ENCODE peak calls at places on chromosomes 13 and 19, in eight cellular contexts. One of them, this sample, is unnamed.

GRCh38 chr13:23570931-23571330 is 719 bp downstream of the TNFRSF19 start:
- DNase-seq in IMR-90: peak
- DNase-seq in WTC11: no peak
- DNase-seq in mucosa of descending colon: no peak
- DNase-seq in neural progenitor cell: no peak
- DNase-seq in H9: no peak
- DNase-seq in lung: no peak
- DNase-seq in cardiac muscle cell: peak
- DNase-seq in this sample: no peak

GRCh38 chr13:29384466-29384865 is 211.0 kb downstream of the SLC7A1 start:
- DNase-seq in IMR-90: no peak
- DNase-seq in WTC11: no peak
- DNase-seq in mucosa of descending colon: no peak
- DNase-seq in neural progenitor cell: no peak
- DNase-seq in H9: no peak
- DNase-seq in lung: no peak
- DNase-seq in cardiac muscle cell: no peak
- DNase-seq in this sample: no peak

GRCh38 chr19:39401549-39402416 is 4.9 kb upstream of the ZFP36 start:
- DNase-seq in IMR-90: peak
- DNase-seq in WTC11: no peak
- DNase-seq in mucosa of descending colon: peak
- DNase-seq in neural progenitor cell: peak
- DNase-seq in H9: no peak
- DNase-seq in lung: peak
- DNase-seq in cardiac muscle cell: peak
- DNase-seq in this sample: no peak

GRCh38 chr13:62483774-62484173 is 1068.1 kb upstream of the PCDH20 start:
- DNase-seq in IMR-90: peak
- DNase-seq in WTC11: no peak
- DNase-seq in mucosa of descending colon: no peak
- DNase-seq in neural progenitor cell: peak
- DNase-seq in H9: no peak
- DNase-seq in lung: no peak
- DNase-seq in cardiac muscle cell: no peak
- DNase-seq in this sample: no peak

GRCh38 chr19:45254044-45254531 is 3.0 kb downstream of the MARK4 start:
- DNase-seq in IMR-90: no peak
- DNase-seq in WTC11: peak
- DNase-seq in mucosa of descending colon: no peak
- DNase-seq in neural progenitor cell: no peak
- DNase-seq in H9: no peak
- DNase-seq in lung: no peak
- DNase-seq in cardiac muscle cell: no peak
- DNase-seq in this sample: no peak

GRCh38 chr19:4889034-4889825 is 13.5 kb downstream of the ARRDC5 start:
- DNase-seq in IMR-90: peak
- DNase-seq in WTC11: no peak
- DNase-seq in mucosa of descending colon: no peak
- DNase-seq in neural progenitor cell: no peak
- DNase-seq in H9: no peak
- DNase-seq in lung: no peak
- DNase-seq in cardiac muscle cell: peak
- DNase-seq in this sample: no peak

GRCh38 chr13:50441141-50441540 is 402.4 kb downstream of the DLEU7 start:
- DNase-seq in IMR-90: peak
- DNase-seq in WTC11: no peak
- DNase-seq in mucosa of descending colon: no peak
- DNase-seq in neural progenitor cell: no peak
- DNase-seq in H9: no peak
- DNase-seq in lung: no peak
- DNase-seq in cardiac muscle cell: no peak
- DNase-seq in this sample: no peak

GRCh38 chr13:113318956-113319355 is 21.9 kb downstream of the LAMP1 start:
- DNase-seq in IMR-90: no peak
- DNase-seq in WTC11: no peak
- DNase-seq in mucosa of descending colon: no peak
- DNase-seq in neural progenitor cell: no peak
- DNase-seq in H9: no peak
- DNase-seq in lung: no peak
- DNase-seq in cardiac muscle cell: no peak
- DNase-seq in this sample: no peak

GRCh38 chr13:113157206-113157928 is 1.1 kb upstream of the PROZ start:
- DNase-seq in IMR-90: no peak
- DNase-seq in WTC11: no peak
- DNase-seq in mucosa of descending colon: no peak
- DNase-seq in neural progenitor cell: no peak
- DNase-seq in H9: peak
- DNase-seq in lung: no peak
- DNase-seq in cardiac muscle cell: no peak
- DNase-seq in this sample: no peak

GRCh38 chr13:35157143-35157755 is 215.2 kb downstream of the NBEA start:
- DNase-seq in IMR-90: peak
- DNase-seq in WTC11: peak
- DNase-seq in mucosa of descending colon: no peak
- DNase-seq in neural progenitor cell: peak
- DNase-seq in H9: no peak
- DNase-seq in lung: peak
- DNase-seq in cardiac muscle cell: peak
- DNase-seq in this sample: peak

GRCh38 chr13:67518785-67519184 is 288.6 kb upstream of the PCDH9 start:
- DNase-seq in IMR-90: no peak
- DNase-seq in WTC11: no peak
- DNase-seq in mucosa of descending colon: no peak
- DNase-seq in neural progenitor cell: peak
- DNase-seq in H9: no peak
- DNase-seq in lung: no peak
- DNase-seq in cardiac muscle cell: no peak
- DNase-seq in this sample: no peak

GRCh38 chr19:3500429-3501101 is at the start of gene DOHH:
- DNase-seq in IMR-90: peak
- DNase-seq in WTC11: peak
- DNase-seq in mucosa of descending colon: peak
- DNase-seq in neural progenitor cell: peak
- DNase-seq in H9: peak
- DNase-seq in lung: peak
- DNase-seq in cardiac muscle cell: peak
- DNase-seq in this sample: peak

GRCh38 chr19:18023596-18024212 is 15.7 kb downstream of the ARRDC2 start:
- DNase-seq in IMR-90: no peak
- DNase-seq in WTC11: no peak
- DNase-seq in mucosa of descending colon: peak
- DNase-seq in neural progenitor cell: no peak
- DNase-seq in H9: no peak
- DNase-seq in lung: no peak
- DNase-seq in cardiac muscle cell: peak
- DNase-seq in this sample: no peak

GRCh38 chr19:38949580-38950367 is 19.0 kb downstream of the MRPS12 start:
- DNase-seq in IMR-90: peak
- DNase-seq in WTC11: peak
- DNase-seq in mucosa of descending colon: peak
- DNase-seq in neural progenitor cell: peak
- DNase-seq in H9: peak
- DNase-seq in lung: peak
- DNase-seq in cardiac muscle cell: peak
- DNase-seq in this sample: no peak

GRCh38 chr13:28597641-28598040 is 61.3 kb upstream of the POMP start:
- DNase-seq in IMR-90: peak
- DNase-seq in WTC11: no peak
- DNase-seq in mucosa of descending colon: no peak
- DNase-seq in neural progenitor cell: no peak
- DNase-seq in H9: no peak
- DNase-seq in lung: no peak
- DNase-seq in cardiac muscle cell: peak
- DNase-seq in this sample: no peak

GRCh38 chr19:18292460-18292809 is 11.0 kb upstream of the JUND start:
- DNase-seq in IMR-90: no peak
- DNase-seq in WTC11: peak
- DNase-seq in mucosa of descending colon: no peak
- DNase-seq in neural progenitor cell: no peak
- DNase-seq in H9: peak
- DNase-seq in lung: no peak
- DNase-seq in cardiac muscle cell: no peak
- DNase-seq in this sample: no peak

DNA sequence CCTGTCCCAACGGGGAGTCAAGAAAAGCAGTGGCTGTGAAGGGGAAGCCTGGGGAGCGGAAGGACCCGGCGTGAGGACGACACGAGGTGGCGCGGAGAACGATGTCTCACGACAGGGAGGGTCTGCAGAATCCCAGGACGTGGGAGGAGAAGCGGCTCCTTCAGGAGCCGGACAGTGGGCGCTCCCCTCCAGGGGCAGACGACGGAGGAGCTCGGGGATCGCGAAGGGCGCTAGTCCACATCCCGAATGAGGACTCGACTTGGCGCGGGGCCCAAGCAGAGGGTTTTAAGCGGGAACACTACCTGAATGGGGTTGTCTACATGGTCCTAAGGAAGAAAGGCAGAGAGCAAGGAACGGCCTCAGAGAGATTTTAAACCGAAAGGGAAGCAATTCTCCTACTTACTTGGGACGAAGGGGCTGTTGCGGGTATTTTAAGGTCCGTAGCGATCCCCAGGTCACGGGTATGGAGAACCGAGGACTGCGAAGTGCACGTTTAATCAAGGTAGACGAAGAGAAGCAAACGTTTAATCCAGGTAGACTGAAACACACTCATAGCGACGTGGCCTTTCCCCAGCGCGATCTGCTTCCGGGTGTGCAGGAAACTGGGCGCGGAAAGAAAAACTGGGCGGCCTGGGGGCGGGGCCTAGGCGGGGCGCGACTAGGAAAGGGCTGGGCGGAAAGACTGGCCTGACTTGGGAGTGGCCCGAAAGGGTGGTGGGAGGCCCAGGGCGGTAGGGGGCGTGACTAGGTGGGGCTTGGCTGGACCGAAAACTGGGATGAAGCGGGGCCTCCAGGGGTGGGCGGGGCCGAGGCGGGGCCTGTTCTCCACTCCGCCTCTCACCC is at the start of gene ZNF841:
- DNase-seq in IMR-90: peak
- DNase-seq in WTC11: peak
- DNase-seq in mucosa of descending colon: peak
- DNase-seq in neural progenitor cell: peak
- DNase-seq in H9: peak
- DNase-seq in lung: peak
- DNase-seq in cardiac muscle cell: peak
- DNase-seq in this sample: peak
- TF ChIP-seq CTCF in IMR-90: no peak
- TF ChIP-seq CTCF in WTC11: no peak
- TF ChIP-seq CTCF in mucosa of descending colon: no peak
- TF ChIP-seq CTCF in neural progenitor cell: peak
- TF ChIP-seq CTCF in H9: no peak
- TF ChIP-seq CTCF in lung: no peak
- TF ChIP-seq CTCF in cardiac muscle cell: peak
- TF ChIP-seq CTCF in this sample: no peak

DNA sequence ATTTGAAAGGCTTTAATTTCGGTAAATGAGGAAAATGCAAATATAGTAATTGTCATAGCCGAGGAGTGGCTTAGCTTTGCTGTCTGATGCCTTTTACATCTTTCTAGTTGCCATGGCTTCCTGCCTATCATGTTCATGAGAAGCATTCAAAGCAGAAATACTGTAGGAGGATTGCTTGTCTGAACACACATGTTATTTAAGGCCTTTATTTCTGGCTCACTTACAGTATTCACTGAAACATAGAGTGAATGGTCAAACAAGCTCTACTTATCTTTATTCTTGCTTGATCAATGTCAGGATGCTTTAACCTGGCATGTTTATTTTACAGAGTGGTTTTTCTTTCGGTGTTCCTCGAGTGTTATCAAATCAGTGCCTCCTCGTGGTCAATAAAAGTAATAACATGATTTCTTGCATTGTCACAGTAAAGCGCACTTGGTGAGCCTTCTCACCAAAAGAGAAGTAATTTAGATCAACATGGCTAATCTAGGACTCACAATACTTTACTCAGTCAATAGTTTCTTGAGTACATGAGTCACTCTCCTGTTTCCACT is 73.5 kb upstream of the PCDH17 start:
- DNase-seq in IMR-90: no peak
- DNase-seq in WTC11: no peak
- DNase-seq in mucosa of descending colon: no peak
- DNase-seq in neural progenitor cell: peak
- DNase-seq in H9: no peak
- DNase-seq in lung: no peak
- DNase-seq in cardiac muscle cell: peak
- DNase-seq in this sample: peak
- TF ChIP-seq CTCF in IMR-90: no peak
- TF ChIP-seq CTCF in WTC11: peak
- TF ChIP-seq CTCF in mucosa of descending colon: no peak
- TF ChIP-seq CTCF in neural progenitor cell: peak
- TF ChIP-seq CTCF in H9: peak
- TF ChIP-seq CTCF in lung: no peak
- TF ChIP-seq CTCF in cardiac muscle cell: no peak
- TF ChIP-seq CTCF in this sample: peak

GRCh38 chr13:94987869-94988268 is 275.5 kb upstream of the SOX21 start:
- DNase-seq in IMR-90: no peak
- DNase-seq in WTC11: no peak
- DNase-seq in mucosa of descending colon: no peak
- DNase-seq in neural progenitor cell: no peak
- DNase-seq in H9: no peak
- DNase-seq in lung: no peak
- DNase-seq in cardiac muscle cell: no peak
- DNase-seq in this sample: no peak

GRCh38 chr13:94984974-94985373 is 272.6 kb upstream of the SOX21 start:
- DNase-seq in IMR-90: no peak
- DNase-seq in WTC11: no peak
- DNase-seq in mucosa of descending colon: no peak
- DNase-seq in neural progenitor cell: no peak
- DNase-seq in H9: no peak
- DNase-seq in lung: no peak
- DNase-seq in cardiac muscle cell: no peak
- DNase-seq in this sample: no peak

GRCh38 chr13:94992277-94992989 is 280.1 kb upstream of the SOX21 start:
- DNase-seq in IMR-90: no peak
- DNase-seq in WTC11: no peak
- DNase-seq in mucosa of descending colon: no peak
- DNase-seq in neural progenitor cell: no peak
- DNase-seq in H9: no peak
- DNase-seq in lung: no peak
- DNase-seq in cardiac muscle cell: peak
- DNase-seq in this sample: no peak

GRCh38 chr13:94987081-94987480 is 274.7 kb upstream of the SOX21 start:
- DNase-seq in IMR-90: no peak
- DNase-seq in WTC11: no peak
- DNase-seq in mucosa of descending colon: no peak
- DNase-seq in neural progenitor cell: no peak
- DNase-seq in H9: no peak
- DNase-seq in lung: no peak
- DNase-seq in cardiac muscle cell: peak
- DNase-seq in this sample: no peak

GRCh38 chr13:94988654-94989053 is 276.3 kb upstream of the SOX21 start:
- DNase-seq in IMR-90: no peak
- DNase-seq in WTC11: no peak
- DNase-seq in mucosa of descending colon: no peak
- DNase-seq in neural progenitor cell: peak
- DNase-seq in H9: peak
- DNase-seq in lung: no peak
- DNase-seq in cardiac muscle cell: peak
- DNase-seq in this sample: no peak
- TF ChIP-seq CTCF in IMR-90: no peak
- TF ChIP-seq CTCF in WTC11: no peak
- TF ChIP-seq CTCF in mucosa of descending colon: no peak
- TF ChIP-seq CTCF in neural progenitor cell: peak
- TF ChIP-seq CTCF in H9: peak
- TF ChIP-seq CTCF in lung: no peak
- TF ChIP-seq CTCF in cardiac muscle cell: peak
- TF ChIP-seq CTCF in this sample: peak

GRCh38 chr13:105908581-105908980 is 626.9 kb downstream of the EFNB2 start:
- DNase-seq in IMR-90: no peak
- DNase-seq in WTC11: no peak
- DNase-seq in mucosa of descending colon: no peak
- DNase-seq in neural progenitor cell: no peak
- DNase-seq in H9: no peak
- DNase-seq in lung: no peak
- DNase-seq in cardiac muscle cell: no peak
- DNase-seq in this sample: no peak
- TF ChIP-seq CTCF in IMR-90: no peak
- TF ChIP-seq CTCF in WTC11: no peak
- TF ChIP-seq CTCF in mucosa of descending colon: no peak
- TF ChIP-seq CTCF in neural progenitor cell: no peak
- TF ChIP-seq CTCF in H9: no peak
- TF ChIP-seq CTCF in lung: no peak
- TF ChIP-seq CTCF in cardiac muscle cell: no peak
- TF ChIP-seq CTCF in this sample: no peak

This sample was measured in LNCaP clone FGC.